ENCODE peak calls at places on chromosomes 4 and X, in six cellular contexts. G is sciatic nerve, M is Peyer's patch, U is anterior cingulate cortex, Z is breast epithelium, I is AG08396. N is an unnamed sample.
A peak's percentile ranks its signal among the peaks of the same experiment; 100 is the strongest.

GRCh38 chr4:180059216-180059881 is 2183.9 kb upstream of the TENM3 start:
- DNase-seq in G (no peak), M (no peak), U (no peak), Z (no peak), I (peak; percentile 2), N (no peak)

GRCh38 chr4:141416677-141417363 is 196.1 kb downstream of the ZNF330 start:
- DNase-seq in G (no peak), M (no peak), U (no peak), Z (no peak), I (no peak), N (no peak)

GRCh38 chr4:10762541-10762940 is 78.0 kb upstream of the CLNK start:
- DNase-seq in G (no peak), M (no peak), U (no peak), Z (no peak), I (peak; percentile 23), N (no peak)

GRCh38 chrX:119945481-119945880 is 1.9 kb upstream of the NKAP start:
- DNase-seq in G (no peak), M (no peak), U (no peak), Z (no peak), I (no peak), N (no peak)

GRCh38 chr4:6354626-6355025 is 85.0 kb downstream of the WFS1 start:
- DNase-seq in G (no peak), M (no peak), U (no peak), Z (no peak), I (no peak), N (no peak)

GRCh38 chrX:110412971-110413726 is 54.5 kb downstream of the RTL9 start:
- DNase-seq in G (peak; percentile 82), M (peak; percentile 83), U (peak; percentile 6), Z (peak; percentile 62), I (peak; percentile 71), N (no peak)

GRCh38 chrX:41153453-41153852 is 68.2 kb downstream of the USP9X start:
- DNase-seq in G (no peak), M (no peak), U (no peak), Z (no peak), I (no peak), N (no peak)

GRCh38 chr4:7213802-7214201 is 21.5 kb downstream of the SORCS2 start:
- DNase-seq in G (no peak), M (no peak), U (no peak), Z (no peak), I (no peak), N (no peak)

GRCh38 chr4:123361195-123361861 is 35.3 kb upstream of the SPRY1 start:
- DNase-seq in G (no peak), M (no peak), U (no peak), Z (no peak), I (peak; percentile 34), N (no peak)

GRCh38 chr4:127896528-127896927 is 15.8 kb downstream of the PLK4 start:
- DNase-seq in G (no peak), M (no peak), U (no peak), Z (no peak), I (no peak), N (no peak)

GRCh38 chr4:176676901-176677300 is 115.8 kb downstream of the VEGFC start:
- DNase-seq in G (no peak), M (no peak), U (no peak), Z (no peak), I (no peak), N (no peak)

GRCh38 chr4:184370711-184371389 is 103.5 kb downstream of the IRF2 start:
- DNase-seq in G (no peak), M (no peak), U (no peak), Z (no peak), I (no peak), N (no peak)

GRCh38 chrX:47361538-47362511 is 8.6 kb upstream of the ZNF157 start:
- DNase-seq in G (peak; percentile 78), M (peak; percentile 86), U (peak; percentile 91), Z (no peak), I (peak; percentile 87), N (no peak)

GRCh38 chr4:22391548-22391947 is 124.3 kb downstream of the ADGRA3 start:
- DNase-seq in G (no peak), M (no peak), U (no peak), Z (no peak), I (peak; percentile 26), N (no peak)

GRCh38 chr4:122854860-122855259 is 28.2 kb downstream of the FGF2 start:
- DNase-seq in G (no peak), M (no peak), U (peak; percentile 90), Z (no peak), I (no peak), N (no peak)

GRCh38 chr4:46388860-46389259 is 1.1 kb downstream of the GABRA2 start:
- DNase-seq in G (no peak), M (peak; percentile 44), U (no peak), Z (no peak), I (no peak), N (no peak)

GRCh38 chr4:125703443-125703842 is 388.7 kb downstream of the FAT4 start:
- DNase-seq in G (no peak), M (no peak), U (no peak), Z (no peak), I (no peak), N (no peak)

GRCh38 chr4:80243274-80244018 is 23.0 kb upstream of the FGF5 start:
- DNase-seq in G (no peak), M (no peak), U (no peak), Z (no peak), I (no peak), N (no peak)

N was measured in cortex of kidney.